ENCODE peak calls at places on chromosomes 5 and 9, in five cellular contexts. Z is caudate nucleus, M is iPS DF 6.9, Y is tibial artery, P is epithelial cell of prostate. E is an unnamed sample.

GRCh38 chr5:4212071-4212739 is 616.6 kb downstream of the IRX1 start:
- DNase-seq in Y (no peak), P (no peak), Z (no peak), M (no peak), E (no peak)

GRCh38 chr5:52504584-52505240 is 283.0 kb upstream of the ITGA1 start:
- DNase-seq in M (no peak), Y (no peak), P (no peak), Z (no peak), E (no peak)

GRCh38 chr5:178872302-178872701 is 12.5 kb downstream of the ZNF354B start:
- DNase-seq in M (no peak), Z (no peak), P (no peak), Y (no peak), E (no peak)

GRCh38 chr5:77224672-77225355 is 14.3 kb downstream of the PDE8B start:
- DNase-seq in P (no peak), Z (no peak), M (no peak), Y (no peak), E (no peak)

GRCh38 chr9:30757723-30758122 is 1626.7 kb upstream of the ACO1 start:
- DNase-seq in Y (no peak), Z (no peak), P (no peak), M (no peak), E (no peak)

GRCh38 chr5:113330533-113331200 is 104.1 kb downstream of the TSSK1B start:
- DNase-seq in Z (no peak), Y (peak), P (no peak), M (no peak), E (peak)

GRCh38 chr5:89967806-89968444 is 441.6 kb downstream of the CETN3 start:
- DNase-seq in Z (no peak), P (no peak), M (no peak), Y (no peak), E (peak)

GRCh38 chr9:14314929-14315753 is 1.2 kb upstream of the NFIB start:
- DNase-seq in Y (peak), Z (peak), P (no peak), M (no peak), E (peak)

GRCh38 chr9:81074261-81074660 is 615.1 kb downstream of the TLE1 start:
- DNase-seq in Y (no peak), Z (no peak), P (peak), M (no peak), E (peak)

GRCh38 chr5:137220523-137220927 is 278.6 kb downstream of the SPOCK1 start:
- DNase-seq in M (peak), Y (no peak), P (peak), Z (no peak), E (peak)

GRCh38 chr9:124663046-124663961 is 107.8 kb downstream of the NR6A1 start:
- DNase-seq in Z (no peak), Y (no peak), P (no peak), M (no peak), E (no peak)

DNA sequence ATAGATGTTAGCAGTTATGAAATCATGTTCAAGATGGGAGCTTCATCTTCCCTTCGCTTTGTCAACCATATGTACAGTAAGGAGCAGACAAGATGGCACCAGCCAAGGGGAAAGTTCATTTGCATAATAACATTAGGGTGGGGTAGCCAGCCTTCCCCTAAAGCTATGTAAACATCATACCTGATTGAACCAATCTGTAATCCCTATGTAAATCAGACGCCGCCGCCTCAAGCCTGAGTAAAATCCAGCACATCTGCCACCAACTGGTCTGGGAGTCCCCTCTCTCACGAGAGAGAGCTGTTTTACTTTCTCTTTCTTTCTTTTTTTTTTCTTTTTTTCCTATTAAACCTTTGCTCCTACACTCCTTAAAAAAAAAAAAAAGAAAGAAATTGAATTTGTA is 30.8 kb upstream of the REEP2 start:
- DNase-seq in P (no peak), Y (no peak), M (no peak), Z (no peak), E (no peak)
- H3K27ac ChIP-seq in P (no peak), Y (no peak), M (no peak), Z (no peak), E (no peak)

DNA sequence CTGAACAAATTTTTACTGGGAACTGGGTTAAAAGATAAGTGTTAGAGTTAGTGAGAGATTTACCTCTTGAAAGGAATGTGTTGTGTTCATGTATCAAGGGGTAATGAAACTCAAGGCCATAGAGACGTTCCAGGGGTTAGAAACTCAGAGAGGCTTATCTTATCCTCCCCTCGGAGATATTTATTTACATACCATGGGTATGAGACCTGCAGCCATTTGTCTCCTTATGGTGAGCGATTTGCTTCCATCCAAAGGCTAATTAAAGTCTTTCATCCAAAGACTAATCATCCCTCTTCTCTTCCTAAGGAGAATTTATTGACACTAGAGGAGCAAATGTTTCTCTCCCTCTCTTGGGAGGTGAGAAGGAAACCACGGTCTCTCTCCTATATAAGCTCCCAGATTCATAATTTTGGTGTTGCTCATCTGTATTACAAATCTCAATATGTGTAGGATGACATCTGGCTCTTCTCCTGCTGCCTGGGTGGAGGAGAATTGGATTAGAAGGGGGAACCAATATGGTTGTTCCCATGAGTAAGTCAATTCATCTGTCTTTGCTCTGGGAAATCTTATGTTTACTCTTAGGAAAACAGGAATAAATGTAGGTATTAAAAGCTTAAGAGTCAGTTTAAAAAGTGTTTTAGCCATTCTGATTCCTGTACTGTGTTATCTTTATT is 31.0 kb upstream of the RPS23 start:
- DNase-seq in Z (no peak), M (no peak), P (no peak), Y (no peak), E (no peak)
- H3K27ac ChIP-seq in Z (no peak), M (no peak), P (no peak), Y (no peak), E (no peak)

DNA sequence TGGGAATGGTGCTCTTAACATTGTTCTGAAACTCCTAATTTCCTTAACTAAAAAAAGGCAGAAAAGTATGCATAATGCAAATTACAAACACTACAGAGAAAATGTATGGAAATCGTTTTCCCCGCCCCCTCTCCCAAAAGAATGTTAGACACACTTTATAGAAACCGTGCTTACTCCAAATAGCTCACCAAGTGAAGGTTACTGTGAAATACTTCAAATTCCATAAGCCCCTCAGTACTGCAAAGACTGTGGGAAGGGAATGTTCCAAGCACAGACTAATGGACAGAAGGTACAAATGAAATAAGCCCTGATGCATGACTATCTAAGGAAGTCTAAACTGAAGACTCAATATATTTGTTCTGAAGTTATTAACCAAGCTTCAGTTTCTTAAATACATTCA is 12.5 kb downstream of the MAPKAP1 start:
- DNase-seq in P (no peak), Z (no peak), M (no peak), Y (no peak), E (no peak)
- H3K27ac ChIP-seq in P (no peak), Z (no peak), M (no peak), Y (no peak), E (no peak)

GRCh38 chr5:17333755-17334154 is 116.3 kb downstream of the BASP1 start:
- DNase-seq in Z (no peak), Y (no peak), P (no peak), M (no peak), E (no peak)
- H3K27ac ChIP-seq in Z (no peak), Y (no peak), P (no peak), M (no peak), E (no peak)

GRCh38 chr5:131672791-131673190 is 37.8 kb upstream of the RAPGEF6 start:
- DNase-seq in M (no peak), Y (no peak), P (no peak), Z (no peak), E (no peak)
- H3K27ac ChIP-seq in M (no peak), Y (peak), P (no peak), Z (peak), E (no peak)

DNA sequence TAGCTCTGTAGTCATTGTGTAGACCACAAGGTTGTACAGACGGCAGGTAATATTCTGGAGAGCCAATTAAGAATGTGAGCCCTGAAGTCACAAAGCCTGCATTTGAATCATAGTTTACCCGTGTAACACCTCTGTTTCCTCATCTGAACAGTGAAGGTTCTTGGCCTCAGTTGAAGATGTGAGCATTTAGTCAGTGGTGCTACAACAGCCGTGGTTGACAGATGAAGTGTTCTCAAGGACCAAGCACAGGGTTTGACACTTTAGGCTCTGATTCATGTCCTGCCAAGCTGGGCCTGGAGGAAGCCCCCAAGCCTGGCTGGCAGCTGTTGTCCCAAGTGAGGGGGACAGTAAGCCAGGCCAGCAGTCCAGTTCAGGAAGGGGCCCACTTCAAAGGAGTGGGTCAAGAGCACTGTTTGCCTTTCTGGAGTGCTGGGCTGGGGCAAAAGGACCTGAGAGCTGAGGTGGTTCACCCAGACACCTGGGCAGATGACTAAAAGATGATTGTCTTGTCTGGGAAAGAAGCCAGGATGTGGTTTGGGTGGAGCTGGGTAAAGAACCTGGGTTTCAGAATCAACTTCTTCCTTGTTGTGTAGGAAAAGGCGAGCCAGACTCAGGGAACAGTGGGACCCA is 20.7 kb downstream of the FAXDC2 start:
- DNase-seq in Z (no peak), M (no peak), Y (no peak), P (peak), E (peak)
- H3K27ac ChIP-seq in Z (no peak), M (no peak), Y (no peak), P (peak), E (peak)

GRCh38 chr5:1974501-1975405 is 92.0 kb upstream of the IRX4 start:
- DNase-seq in Z (no peak), M (no peak), P (no peak), Y (no peak), E (peak)

GRCh38 chr5:1971944-1972343 is 89.2 kb upstream of the IRX4 start:
- DNase-seq in Y (no peak), P (no peak), M (no peak), Z (no peak), E (no peak)

GRCh38 chr5:1974081-1974480 is 91.4 kb upstream of the IRX4 start:
- DNase-seq in P (peak), Y (no peak), Z (no peak), M (no peak), E (peak)

GRCh38 chr5:1975406-1975715 is 92.6 kb upstream of the IRX4 start:
- DNase-seq in Y (no peak), M (no peak), Z (no peak), P (peak), E (peak)

DNA sequence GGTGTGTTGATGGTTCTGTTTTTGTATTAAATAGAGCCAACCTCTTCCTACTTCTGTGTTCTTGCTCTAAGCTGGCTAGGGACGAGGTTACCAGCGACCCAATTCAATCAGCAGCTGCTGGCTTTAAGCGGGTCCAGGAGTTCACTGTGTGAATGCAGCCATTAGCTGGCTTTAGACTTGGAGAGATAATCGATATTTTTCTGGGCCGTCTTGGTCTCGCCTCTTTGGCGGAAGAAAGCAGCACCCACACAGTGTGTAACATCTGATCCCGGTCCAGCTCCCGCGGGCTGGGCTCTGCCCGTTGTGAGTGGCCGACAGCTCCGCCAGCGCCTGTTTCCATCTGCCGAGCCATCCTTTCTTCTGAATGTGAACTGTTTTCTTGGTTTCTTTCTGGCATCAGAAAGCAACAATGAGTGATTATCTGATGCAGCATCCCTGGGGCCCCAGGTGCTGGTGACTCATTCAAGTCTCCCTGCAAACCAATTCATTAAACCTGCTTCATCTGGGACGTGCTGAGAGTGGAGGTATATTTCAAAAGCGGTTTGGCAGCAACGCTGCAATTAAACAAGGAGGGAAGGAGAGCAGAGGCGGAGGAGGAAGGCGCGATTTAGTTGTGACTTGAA is 90.8 kb upstream of the IRX4 start:
- DNase-seq in Z (no peak), M (no peak), Y (no peak), P (peak), E (peak)
- H3K27ac ChIP-seq in Z (no peak), M (no peak), Y (no peak), P (peak), E (peak)

GRCh38 chr5:92505925-92506324 is 1075.1 kb downstream of the NR2F1-AS1 start:
- DNase-seq in P (no peak), Y (no peak), Z (no peak), M (no peak), E (no peak)
- H3K27ac ChIP-seq in P (no peak), Y (no peak), Z (no peak), M (no peak), E (no peak)

GRCh38 chr9:71609453-71609840 is 158.9 kb downstream of the CEMIP2 start:
- DNase-seq in Z (no peak), Y (no peak), M (no peak), P (no peak), E (no peak)
- H3K27ac ChIP-seq in Z (no peak), Y (no peak), M (no peak), P (no peak), E (no peak)

E was measured in foreskin keratinocyte.